ENCODE peak calls at places on chromosomes 1 and 21, in four cellular contexts. I is progenitor cell of endocrine pancreas, J is AML-193, R is ureter. K is an unnamed sample.

GRCh38 chr1:40450491-40451237 is 388 bp downstream of the ZFP69B start:
- DNase-seq in I (no peak), J (no peak), R (peak), K (peak)

GRCh38 chr1:25548601-25549000 is 5.2 kb downstream of the LDLRAP1 start:
- DNase-seq in I (no peak), J (no peak), R (no peak), K (no peak)

GRCh38 chr21:43188181-43188580 is 19.4 kb downstream of the CRYAA start:
- DNase-seq in I (peak), J (no peak), R (no peak), K (peak)

GRCh38 chr1:32351859-32352745 is 10.2 kb downstream of the FAM229A start:
- DNase-seq in I (no peak), J (no peak), R (no peak), K (peak)

GRCh38 chr1:5164155-5164554 is 509.7 kb downstream of the AJAP1 start:
- DNase-seq in I (no peak), J (no peak), R (no peak), K (no peak)

GRCh38 chr1:243903904-243904303 is 53.9 kb upstream of the AKT3 start:
- DNase-seq in I (no peak), J (no peak), R (no peak), K (no peak)

GRCh38 chr1:89545264-89546038 is 20.8 kb downstream of the LRRC8B start:
- DNase-seq in I (no peak), J (no peak), R (no peak), K (no peak)

GRCh38 chr1:241411776-241412338 is 54.9 kb upstream of the RGS7 start:
- DNase-seq in I (no peak), J (no peak), R (no peak), K (no peak)

GRCh38 chr21:15604424-15604823 is 125.4 kb upstream of the USP25 start:
- DNase-seq in I (no peak), J (no peak), R (no peak), K (no peak)

GRCh38 chr1:24724345-24725208 is 20.7 kb upstream of the CLIC4 start:
- DNase-seq in I (no peak), J (no peak), R (no peak), K (no peak)

GRCh38 chr1:55542901-55543504 is 327.8 kb upstream of the USP24 start:
- DNase-seq in I (no peak), J (no peak), R (no peak), K (no peak)

K was measured in mesothelial cell of epicardium.